ENCODE peak calls at places on chromosomes 6 and 20, in ten cellular contexts. D is upper lobe of left lung, L is right lobe of liver, I is neural crest cell, N is A549, O is RWPE1, C is GM10248, T is mesothelial cell of epicardium, G is left ventricle myocardium inferior, B is SK-N-SH. U is an unnamed sample.

GRCh38 chr6:142913511-142914047 is 31.4 kb downstream of the HIVEP2 start:
- DNase-seq in D (no peak), L (no peak), I (no peak), N (no peak), O (no peak), C (peak; percentile 77), T (no peak), G (no peak), B (no peak), U (no peak)

GRCh38 chr20:59518881-59519706 is 85.2 kb upstream of the PHACTR3 start:
- DNase-seq in D (no peak), L (no peak), I (no peak), N (peak; percentile 84), O (peak; percentile 93), C (peak; percentile 76), T (no peak), G (no peak), B (peak; percentile 73), U (peak; percentile 50)

GRCh38 chr6:23533954-23534725 is 591.9 kb upstream of the NRSN1 start:
- DNase-seq in D (no peak), L (no peak), I (no peak), N (no peak), O (peak; percentile 4), C (no peak), T (no peak), G (no peak), B (no peak), U (no peak)

GRCh38 chr20:25496165-25496967 is 88.9 kb downstream of the GINS1 start:
- DNase-seq in D (peak; percentile 40), L (peak; percentile 57), I (no peak), N (no peak), O (no peak), C (no peak), T (no peak), G (no peak), B (no peak), U (no peak)

GRCh38 chr6:9482030-9482731 is 932.7 kb downstream of the TFAP2A start:
- DNase-seq in D (no peak), L (no peak), I (no peak), N (peak; percentile 44), O (peak; percentile 88), C (no peak), T (no peak), G (no peak), B (no peak), U (no peak)

GRCh38 chr6:27882624-27883023 is 29.6 kb downstream of the OR2B2 start:
- DNase-seq in D (no peak), L (no peak), I (no peak), N (no peak), O (no peak), C (no peak), T (no peak), G (no peak), B (no peak), U (no peak)

GRCh38 chr6:147138841-147139240 is 65.4 kb upstream of the STXBP5 start:
- DNase-seq in D (no peak), L (no peak), I (no peak), N (no peak), O (no peak), C (no peak), T (no peak), G (no peak), B (no peak), U (no peak)

GRCh38 chr6:147738516-147739187 is 230.2 kb downstream of the SAMD5 start:
- DNase-seq in D (no peak), L (no peak), I (no peak), N (no peak), O (no peak), C (no peak), T (no peak), G (no peak), B (no peak), U (no peak)

GRCh38 chr6:66926060-66926459 is 1219.0 kb upstream of the EYS start:
- DNase-seq in D (no peak), L (no peak), I (no peak), N (no peak), O (no peak), C (no peak), T (no peak), G (no peak), B (no peak), U (no peak)

GRCh38 chr20:64079273-64080012 is at the start of gene RGS19:
- DNase-seq in D (peak; percentile 97), L (peak; percentile 81), I (peak; percentile 60), N (no peak), O (no peak), C (peak; percentile 92), T (peak; percentile 73), G (peak; percentile 84), B (peak; percentile 96), U (peak; percentile 84)

GRCh38 chr20:36128463-36129176 is 25.9 kb upstream of the EPB41L1 start:
- DNase-seq in D (no peak), L (no peak), I (no peak), N (no peak), O (peak; percentile 57), C (no peak), T (no peak), G (no peak), B (no peak), U (no peak)

GRCh38 chr6:157613011-157613522 is 210.0 kb upstream of the SNX9 start:
- DNase-seq in D (no peak), L (no peak), I (no peak), N (peak; percentile 83), O (peak; percentile 92), C (no peak), T (no peak), G (no peak), B (no peak), U (no peak)

GRCh38 chr6:156953478-156954146 is 176.4 kb downstream of the ARID1B start:
- DNase-seq in D (no peak), L (no peak), I (peak; percentile 32), N (peak; percentile 80), O (peak; percentile 95), C (peak; percentile 41), T (peak; percentile 54), G (no peak), B (peak; percentile 89), U (peak; percentile 59)

GRCh38 chr6:27795697-27796494 is 116.3 kb downstream of the OR2B2 start:
- DNase-seq in D (no peak), L (no peak), I (peak; percentile 74), N (peak; percentile 36), O (peak; percentile 74), C (peak; percentile 63), T (no peak), G (no peak), B (peak; percentile 53), U (peak; percentile 55)

GRCh38 chr20:4234664-4235063 is 219.3 kb upstream of the RNF24 start:
- DNase-seq in D (no peak), L (no peak), I (no peak), N (no peak), O (no peak), C (no peak), T (no peak), G (no peak), B (no peak), U (no peak)

GRCh38 chr20:4234128-4234527 is 218.8 kb upstream of the RNF24 start:
- DNase-seq in D (no peak), L (no peak), I (no peak), N (no peak), O (peak; percentile 56), C (no peak), T (no peak), G (no peak), B (no peak), U (no peak)

GRCh38 chr20:4230651-4231050 is 215.3 kb upstream of the RNF24 start:
- DNase-seq in D (no peak), L (no peak), I (no peak), N (no peak), O (peak; percentile 41), C (no peak), T (no peak), G (no peak), B (no peak), U (no peak)

GRCh38 chr20:4235512-4236043 is 220.2 kb upstream of the RNF24 start:
- DNase-seq in D (peak; percentile 58), L (no peak), I (no peak), N (no peak), O (no peak), C (no peak), T (no peak), G (no peak), B (no peak), U (no peak)

DNA sequence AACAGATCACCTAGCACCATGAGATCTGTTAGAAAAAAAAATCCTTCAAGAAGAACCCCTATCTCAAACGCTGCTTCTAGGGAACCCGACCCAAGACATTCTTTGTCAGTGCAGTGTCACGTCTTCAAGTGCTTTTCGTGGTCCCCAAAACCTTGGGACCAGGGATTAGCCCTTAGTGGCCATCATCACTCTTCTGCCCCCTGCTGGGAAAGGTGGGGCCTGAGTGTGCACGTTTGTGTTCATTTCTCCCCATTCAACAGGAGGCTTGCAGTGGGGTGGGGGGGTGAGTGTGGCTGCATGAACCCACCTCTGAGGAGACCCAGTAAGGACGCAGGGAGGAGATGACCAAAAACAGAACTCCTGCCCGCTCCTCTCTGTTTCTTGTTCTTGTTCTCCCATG is 218.2 kb upstream of the RNF24 start:
- DNase-seq in D (no peak), L (no peak), I (no peak), N (no peak), O (no peak), C (no peak), T (no peak), G (no peak), B (no peak), U (no peak)
- TF ChIP-seq CTCF in D (no peak), L (no peak), I (no peak), N (no peak), O (no peak), C (peak; percentile 24), T (no peak), G (no peak), B (peak; percentile 47), U (no peak)

GRCh38 chr6:139164001-139164400 is 29.1 kb downstream of the HECA start:
- DNase-seq in D (no peak), L (no peak), I (no peak), N (no peak), O (no peak), C (no peak), T (no peak), G (no peak), B (no peak), U (no peak)
- TF ChIP-seq CTCF in D (no peak), L (no peak), I (peak; percentile 23), N (no peak), O (no peak), C (no peak), T (no peak), G (no peak), B (no peak), U (no peak)

GRCh38 chr6:75934643-75935472 is 137.6 kb downstream of the IMPG1 start:
- DNase-seq in D (peak; percentile 84), L (no peak), I (peak; percentile 45), N (peak; percentile 73), O (peak; percentile 74), C (peak; percentile 77), T (peak; percentile 50), G (no peak), B (peak; percentile 77), U (peak; percentile 57)
- TF ChIP-seq CTCF in D (peak; percentile 64), L (peak; percentile 77), I (peak; percentile 87), N (peak; percentile 64), O (peak; percentile 78), C (peak; percentile 74), T (peak; percentile 72), G (peak; percentile 81), B (peak; percentile 82), U (peak; percentile 73)

DNA sequence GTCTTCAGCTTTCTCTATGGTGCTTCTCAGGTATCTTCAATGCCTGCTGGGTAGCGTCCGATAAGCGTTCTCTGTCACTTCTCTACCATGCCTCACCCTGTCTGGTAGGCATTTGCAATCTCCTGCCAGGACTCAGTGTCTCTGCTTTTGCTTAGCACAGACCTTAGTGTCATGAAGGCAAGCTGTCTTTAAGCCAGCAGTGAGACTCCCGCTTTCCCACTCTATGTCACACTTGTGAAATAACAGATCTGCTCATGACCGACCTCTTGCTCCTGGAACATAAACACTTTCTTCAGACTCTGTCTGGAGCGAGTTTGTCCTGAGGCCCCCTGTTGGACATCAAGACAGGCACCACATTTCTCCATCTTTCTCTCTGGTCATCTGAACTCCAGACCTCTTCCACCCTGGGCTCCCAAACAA is 17.0 kb downstream of the ADGRB3 start:
- DNase-seq in D (no peak), L (no peak), I (no peak), N (no peak), O (no peak), C (no peak), T (no peak), G (no peak), B (no peak), U (no peak)
- TF ChIP-seq CTCF in D (no peak), L (no peak), I (no peak), N (no peak), O (no peak), C (no peak), T (no peak), G (peak; percentile 9), B (no peak), U (no peak)